ENCODE peak calls at places on chromosomes 13 and 19, in eight cellular contexts. Z is fibroblast of lung; E is ascending aorta; W is CD8-positive, alpha-beta memory T cell; S is GM10248; F is NCI-H2081; C is neural crest cell; M is stimulated activated naive CD8-positive, alpha-beta T cell treated with anti-CD3 and anti-CD28 coated beads, Interleukin-15, Interleukin-2, amounts not matched to agents 100 U/mL and 50 U/mL, for 24 hours. B is an unnamed sample.

GRCh38 chr19:40388486-40388885 is 1.5 kb downstream of the HIPK4 start:
- DNase-seq in S (no peak), E (no peak), Z (no peak), M (no peak), F (no peak), W (no peak), C (no peak), B (no peak)

GRCh38 chr13:112068531-112069062 is 1.6 kb downstream of the SOX1 start:
- DNase-seq in F (no peak), W (no peak), E (no peak), S (no peak), Z (no peak), C (no peak), M (no peak), B (no peak)

GRCh38 chr13:19587635-19588300 is 26.4 kb upstream of the TPTE2 start:
- DNase-seq in E (no peak), S (peak), C (no peak), M (peak), W (no peak), Z (peak), F (no peak), B (peak)

GRCh38 chr13:99686944-99687382 is 185.7 kb downstream of the TM9SF2 start:
- DNase-seq in M (no peak), W (no peak), F (no peak), S (no peak), C (no peak), E (no peak), Z (no peak), B (no peak)

GRCh38 chr13:99984134-99984462 is 2.5 kb downstream of the ZIC2 start:
- DNase-seq in S (no peak), E (no peak), F (no peak), M (no peak), C (no peak), Z (no peak), W (no peak), B (no peak)

GRCh38 chr13:73757471-73758233 is 376.6 kb downstream of the KLF12 start:
- DNase-seq in M (no peak), Z (peak), F (no peak), W (no peak), E (no peak), C (no peak), S (no peak), B (no peak)

GRCh38 chr19:18112989-18113478 is 15.5 kb downstream of the MAST3 start:
- DNase-seq in S (peak), Z (peak), E (peak), C (peak), M (peak), F (peak), W (peak), B (peak)

GRCh38 chr13:111143875-111144540 is 28.9 kb downstream of the ARHGEF7 start:
- DNase-seq in C (no peak), E (no peak), Z (no peak), M (no peak), F (no peak), S (no peak), W (no peak), B (no peak)

GRCh38 chr13:97967948-97968347 is 14.5 kb downstream of the IPO5 start:
- DNase-seq in C (no peak), F (no peak), E (no peak), W (no peak), S (no peak), M (no peak), Z (peak), B (no peak)

GRCh38 chr13:49353908-49354307 is 90.0 kb downstream of the CAB39L start:
- DNase-seq in C (no peak), E (no peak), F (no peak), Z (no peak), S (no peak), M (no peak), W (no peak), B (no peak)

GRCh38 chr13:90232291-90232690 is 1115.2 kb upstream of the MIR17HG start:
- DNase-seq in C (no peak), M (no peak), Z (peak), F (no peak), W (no peak), E (no peak), S (no peak), B (no peak)

GRCh38 chr13:36130542-36131214 is 504 bp downstream of the DCLK1 start:
- DNase-seq in C (peak), E (peak), M (no peak), S (no peak), W (no peak), Z (no peak), F (peak), B (no peak)

GRCh38 chr13:49303533-49304252 is 56.0 kb downstream of the CDADC1 start:
- DNase-seq in E (peak), S (no peak), C (no peak), M (no peak), Z (no peak), W (no peak), F (no peak), B (no peak)

GRCh38 chr13:113129921-113130750 is 7.5 kb downstream of the F10 start:
- DNase-seq in S (no peak), M (peak), E (peak), Z (peak), W (peak), F (no peak), C (no peak), B (no peak)

GRCh38 chr19:3801412-3802096 is 15.4 kb upstream of the MATK start:
- DNase-seq in E (no peak), F (peak), S (peak), Z (peak), W (peak), C (no peak), M (peak), B (no peak)

GRCh38 chr19:1085053-1085658 is 10.0 kb downstream of the POLR2E start:
- DNase-seq in C (no peak), W (no peak), M (no peak), S (no peak), Z (no peak), F (no peak), E (no peak), B (no peak)

GRCh38 chr19:19782783-19783182 is 38.8 kb downstream of the ZNF506 start:
- DNase-seq in E (no peak), F (no peak), M (peak), C (no peak), S (no peak), Z (no peak), W (no peak), B (no peak)

GRCh38 chr19:42292042-42292960 is 9.6 kb upstream of the PRR19 start:
- DNase-seq in S (no peak), M (no peak), F (no peak), W (no peak), E (no peak), Z (no peak), C (no peak), B (no peak)

GRCh38 chr19:14676762-14677161 is 2.1 kb upstream of the ADGRE3 start:
- DNase-seq in E (no peak), W (no peak), Z (no peak), S (no peak), F (no peak), M (no peak), C (no peak), B (no peak)

GRCh38 chr19:4015705-4016402 is 8.3 kb downstream of the PIAS4 start:
- DNase-seq in E (no peak), M (no peak), S (no peak), C (no peak), F (no peak), Z (no peak), W (no peak), B (no peak)

GRCh38 chr19:37007587-37008220 is 70.5 kb upstream of the ZNF420 start:
- DNase-seq in W (peak), F (peak), E (no peak), M (peak), C (no peak), Z (peak), S (no peak), B (no peak)

GRCh38 chr13:73273737-73274136 is 214.9 kb downstream of the KLF5 start:
- DNase-seq in C (no peak), M (no peak), F (no peak), E (no peak), S (no peak), W (no peak), Z (peak), B (no peak)

GRCh38 chr19:12095111-12095790 is 30.7 kb downstream of the ZNF844 start:
- DNase-seq in S (no peak), E (no peak), C (no peak), W (no peak), M (no peak), F (no peak), Z (no peak), B (no peak)

GRCh38 chr19:4555657-4556561 is 3.6 kb downstream of the SEMA6B start:
- DNase-seq in M (no peak), S (no peak), C (no peak), F (no peak), E (no peak), W (no peak), Z (no peak), B (no peak)

GRCh38 chr13:95708390-95708774 is 31.4 kb downstream of the DNAJC3 start:
- DNase-seq in S (no peak), C (no peak), F (no peak), Z (no peak), M (no peak), E (no peak), W (no peak), B (no peak)

GRCh38 chr13:78601124-78601885 is 2.0 kb downstream of the POU4F1 start:
- DNase-seq in F (no peak), S (no peak), E (no peak), M (no peak), W (peak), C (no peak), Z (peak), B (peak)

GRCh38 chr13:44271915-44272341 is 101.7 kb upstream of the SERP2 start:
- DNase-seq in W (no peak), Z (no peak), C (no peak), E (peak), M (no peak), F (no peak), S (no peak), B (no peak)

GRCh38 chr19:44664976-44665375 is 6.3 kb upstream of the CEACAM19 start:
- DNase-seq in Z (no peak), E (no peak), S (no peak), W (peak), C (no peak), F (no peak), M (no peak), B (no peak)

GRCh38 chr19:30691767-30692516 is 319.8 kb downstream of the ZNF536 start:
- DNase-seq in C (no peak), F (no peak), E (no peak), M (no peak), W (no peak), S (no peak), Z (no peak), B (no peak)

B was measured in GM20000.